ENCODE peak calls at places on chromosomes 6 and 20, in seven cellular contexts. N is HTR-8/SVneo; M is hippocampal formation; Y is pancreas; K is activated T-cell treated with anti-CD3 and anti-CD28 coated beads, Interleukin-2, amount 50 U/mL, for 72 hours; O is iris pigment epithelial cell; X is HFFc6. H is an unnamed sample.

GRCh38 chr6:101070044-101070608 is 189.0 kb upstream of the ASCC3 start:
- DNase-seq in N (no peak), M (no peak), Y (no peak), K (no peak), O (no peak), X (no peak), H (no peak)

GRCh38 chr6:52517502-52518278 is 59.2 kb downstream of the TRAM2 start:
- DNase-seq in N (peak), M (peak), Y (peak), K (peak), O (peak), X (peak), H (peak)

GRCh38 chr6:90274481-90275030 is 22.1 kb downstream of the BACH2 start:
- DNase-seq in N (no peak), M (no peak), Y (no peak), K (peak), O (no peak), X (no peak), H (no peak)

GRCh38 chr6:12436683-12437082 is 146.5 kb downstream of the EDN1 start:
- DNase-seq in N (no peak), M (no peak), Y (no peak), K (no peak), O (no peak), X (no peak), H (no peak)

GRCh38 chr6:48032156-48032555 is 78.8 kb downstream of the PTCHD4 start:
- DNase-seq in N (no peak), M (no peak), Y (no peak), K (no peak), O (peak), X (peak), H (peak)

GRCh38 chr6:112030965-112031660 is 22.8 kb upstream of the CCN6 start:
- DNase-seq in N (no peak), M (no peak), Y (no peak), K (no peak), O (no peak), X (no peak), H (no peak)

GRCh38 chr20:32517914-32518592 is 67.1 kb downstream of the NOL4L start:
- DNase-seq in N (no peak), M (no peak), Y (no peak), K (no peak), O (no peak), X (no peak), H (no peak)

GRCh38 chr20:41386502-41387427 is 20.1 kb upstream of the EMILIN3 start:
- DNase-seq in N (no peak), M (no peak), Y (no peak), K (no peak), O (no peak), X (no peak), H (no peak)

GRCh38 chr6:1792989-1793388 is 183.3 kb downstream of the FOXC1 start:
- DNase-seq in N (peak), M (no peak), Y (no peak), K (no peak), O (no peak), X (peak), H (peak)

GRCh38 chr20:60191014-60191413 is 232.8 kb downstream of the CDH26 start:
- DNase-seq in N (no peak), M (no peak), Y (no peak), K (no peak), O (peak), X (no peak), H (no peak)

GRCh38 chr6:20885076-20885475 is 350.8 kb downstream of the CDKAL1 start:
- DNase-seq in N (no peak), M (no peak), Y (no peak), K (no peak), O (no peak), X (no peak), H (no peak)

GRCh38 chr6:24078200-24078599 is 47.8 kb upstream of the NRSN1 start:
- DNase-seq in N (no peak), M (no peak), Y (no peak), K (no peak), O (peak), X (no peak), H (peak)

GRCh38 chr20:51172558-51173428 is 149.9 kb upstream of the KCNG1 start:
- DNase-seq in N (no peak), M (no peak), Y (no peak), K (no peak), O (peak), X (no peak), H (no peak)

GRCh38 chr6:158448856-158449255 is 111.0 kb upstream of the TMEM181 start:
- DNase-seq in N (no peak), M (no peak), Y (no peak), K (no peak), O (no peak), X (no peak), H (no peak)

GRCh38 chr6:57283096-57283495 is 34.3 kb upstream of the PRIM2 start:
- DNase-seq in N (no peak), M (no peak), Y (no peak), K (no peak), O (peak), X (no peak), H (no peak)

GRCh38 chr6:37104935-37105781 is 64.8 kb upstream of the PIM1 start:
- DNase-seq in N (no peak), M (no peak), Y (no peak), K (no peak), O (no peak), X (no peak), H (no peak)

GRCh38 chr20:15446373-15446772 is 1109.0 kb upstream of the FLRT3 start:
- DNase-seq in N (no peak), M (no peak), Y (peak), K (no peak), O (no peak), X (no peak), H (no peak)

GRCh38 chr6:14762077-14762476 is 483.8 kb upstream of the JARID2 start:
- DNase-seq in N (no peak), M (no peak), Y (no peak), K (no peak), O (no peak), X (no peak), H (no peak)

GRCh38 chr6:75735491-75736186 is 13.4 kb upstream of the MYO6 start:
- DNase-seq in N (no peak), M (no peak), Y (no peak), K (no peak), O (peak), X (peak), H (no peak)

GRCh38 chr20:31604567-31605030 is 490 bp upstream of the ID1 start:
- DNase-seq in N (no peak), M (no peak), Y (no peak), K (no peak), O (no peak), X (no peak), H (no peak)

GRCh38 chr6:128532827-128533226 is 12.4 kb upstream of the PTPRK start:
- DNase-seq in N (no peak), M (no peak), Y (no peak), K (no peak), O (peak), X (peak), H (peak)

GRCh38 chr6:170434114-170434820 is 118.8 kb downstream of the PSMB1 start:
- DNase-seq in N (peak), M (no peak), Y (no peak), K (no peak), O (peak), X (no peak), H (no peak)

GRCh38 chr6:100803264-100803663 is 77.9 kb downstream of the ASCC3 start:
- DNase-seq in N (no peak), M (no peak), Y (no peak), K (no peak), O (no peak), X (no peak), H (no peak)

H was measured in RKO.